ENCODE peak calls at places on chromosomes 3 and 15, in nine cellular contexts. W is heart left ventricle, D is NCI-H1417, A is OCI-LY7, Z is NCI-H2171 treated with DMSO at 0.1 percent for 48 hours, K is PC-3, O is skeletal muscle cell, E is COR-L47, U is ACHN. R is an unnamed sample.
A peak's percentile ranks its signal among the peaks of the same experiment; 100 is the strongest.

GRCh38 chr3:65052101-65052500 is 364.3 kb upstream of the ADAMTS9 start:
- DNase-seq in W (no peak), D (no peak), A (no peak), Z (no peak), K (no peak), O (no peak), E (no peak), U (no peak), R (no peak)

GRCh38 chr15:73941871-73942635 is 15.8 kb downstream of the LOXL1 start:
- DNase-seq in W (no peak), D (no peak), A (no peak), Z (no peak), K (peak; percentile 90), O (no peak), E (no peak), U (no peak), R (no peak)

GRCh38 chr3:41681479-41681878 is 280.4 kb downstream of the ULK4 start:
- DNase-seq in W (no peak), D (peak; percentile 84), A (no peak), Z (no peak), K (peak; percentile 73), O (peak; percentile 91), E (peak; percentile 8), U (peak; percentile 98), R (peak; percentile 96)

GRCh38 chr3:177606891-177607290 is 409.6 kb upstream of the TBL1XR1 start:
- DNase-seq in W (no peak), D (no peak), A (no peak), Z (no peak), K (peak; percentile 82), O (no peak), E (no peak), U (no peak), R (no peak)

GRCh38 chr15:65426216-65426853 is 3.6 kb upstream of the IGDCC4 start:
- DNase-seq in W (no peak), D (no peak), A (no peak), Z (no peak), K (no peak), O (no peak), E (no peak), U (no peak), R (no peak)

GRCh38 chr3:99246010-99246654 is 344.6 kb upstream of the DCBLD2 start:
- DNase-seq in W (no peak), D (no peak), A (no peak), Z (no peak), K (peak; percentile 80), O (peak; percentile 38), E (no peak), U (no peak), R (no peak)

GRCh38 chr3:13308406-13308805 is 111.7 kb downstream of the NUP210 start:
- DNase-seq in W (no peak), D (peak; percentile 5), A (peak; percentile 56), Z (peak; percentile 27), K (peak; percentile 72), O (no peak), E (no peak), U (peak; percentile 69), R (no peak)

GRCh38 chr15:36483409-36483808 is 96.0 kb upstream of the CDIN1 start:
- DNase-seq in W (no peak), D (no peak), A (no peak), Z (no peak), K (peak; percentile 46), O (no peak), E (no peak), U (no peak), R (no peak)

GRCh38 chr15:70741677-70742293 is 21.6 kb downstream of the UACA start:
- DNase-seq in W (no peak), D (no peak), A (no peak), Z (peak; percentile 56), K (peak; percentile 77), O (no peak), E (no peak), U (no peak), R (no peak)

GRCh38 chr15:90650117-90650955 is 66.8 kb upstream of the BLM start:
- DNase-seq in W (no peak), D (no peak), A (no peak), Z (no peak), K (peak; percentile 22), O (no peak), E (no peak), U (no peak), R (no peak)

GRCh38 chr3:182886497-182886896 is 93.2 kb downstream of the ATP11B start:
- DNase-seq in W (no peak), D (no peak), A (no peak), Z (no peak), K (peak; percentile 57), O (no peak), E (no peak), U (no peak), R (no peak)

GRCh38 chr3:160473233-160473632 is 23.6 kb upstream of the TRIM59 start:
- DNase-seq in W (no peak), D (no peak), A (no peak), Z (no peak), K (peak; percentile 33), O (peak; percentile 84), E (no peak), U (no peak), R (peak; percentile 86)

GRCh38 chr3:143329567-143330164 is 210.1 kb downstream of the CHST2 start:
- DNase-seq in W (no peak), D (no peak), A (no peak), Z (peak; percentile 81), K (no peak), O (no peak), E (no peak), U (no peak), R (no peak)

GRCh38 chr3:60431599-60431958 is 819.7 kb downstream of the FHIT start:
- DNase-seq in W (no peak), D (no peak), A (no peak), Z (no peak), K (peak; percentile 29), O (no peak), E (no peak), U (no peak), R (no peak)

GRCh38 chr3:195811756-195812155 is at the start of gene MUC4:
- DNase-seq in W (no peak), D (peak; percentile 57), A (no peak), Z (peak; percentile 52), K (no peak), O (no peak), E (peak; percentile 69), U (no peak), R (no peak)

GRCh38 chr3:106827515-106828213 is 549.6 kb upstream of the CCDC54 start:
- DNase-seq in W (no peak), D (no peak), A (no peak), Z (no peak), K (peak; percentile 12), O (no peak), E (no peak), U (no peak), R (no peak)

GRCh38 chr15:27798807-27799206 is 300.3 kb downstream of the OCA2 start:
- DNase-seq in W (no peak), D (no peak), A (no peak), Z (no peak), K (no peak), O (no peak), E (no peak), U (no peak), R (no peak)

GRCh38 chr3:187265461-187265955 is 26.0 kb downstream of the MASP1 start:
- DNase-seq in W (peak; percentile 21), D (no peak), A (no peak), Z (no peak), K (no peak), O (no peak), E (no peak), U (no peak), R (no peak)

R was measured in AG04449.